ENCODE peak calls at places on chromosome 4, in six cellular contexts. Y is neuronal stem cell, I is H1, D is mesenchymal stem cell, E is H9, N is mesendoderm. F is an unnamed sample.

GRCh38 chr4:178823673-178824072 is 1381.4 kb upstream of the AGA start:
- DNase-seq in Y (no peak), I (no peak), D (peak), E (no peak), N (no peak), F (peak)

GRCh38 chr4:170325599-170325998 is 235.8 kb upstream of the AADAT start:
- DNase-seq in Y (no peak), I (no peak), D (no peak), E (no peak), N (no peak), F (no peak)

GRCh38 chr4:99506781-99507180 is 4.0 kb upstream of the C4orf17 start:
- DNase-seq in Y (no peak), I (no peak), D (no peak), E (no peak), N (no peak), F (no peak)

GRCh38 chr4:154516320-154516719 is 24.7 kb upstream of the DCHS2 start:
- DNase-seq in Y (no peak), I (no peak), D (no peak), E (no peak), N (no peak), F (no peak)

GRCh38 chr4:135065366-135065765 is 863.8 kb upstream of the PABPC4L start:
- DNase-seq in Y (no peak), I (no peak), D (no peak), E (no peak), N (no peak), F (no peak)

GRCh38 chr4:142473218-142473959 is 372.7 kb downstream of the INPP4B start:
- DNase-seq in Y (no peak), I (no peak), D (no peak), E (no peak), N (no peak), F (no peak)

GRCh38 chr4:168769416-168769815 is 240.6 kb downstream of the CBR4 start:
- DNase-seq in Y (no peak), I (no peak), D (peak), E (no peak), N (no peak), F (peak)

GRCh38 chr4:52407545-52407944 is 251.6 kb downstream of the USP46 start:
- DNase-seq in Y (no peak), I (no peak), D (peak), E (no peak), N (peak), F (no peak)

GRCh38 chr4:157781361-157781760 is 391.5 kb downstream of the GASK1B start:
- DNase-seq in Y (no peak), I (no peak), D (no peak), E (no peak), N (no peak), F (no peak)

GRCh38 chr4:139576219-139576618 is 20.2 kb upstream of the SETD7 start:
- DNase-seq in Y (no peak), I (no peak), D (peak), E (no peak), N (no peak), F (peak)

GRCh38 chr4:84698962-84699671 is 116.2 kb downstream of the CDS1 start:
- DNase-seq in Y (no peak), I (no peak), D (no peak), E (no peak), N (no peak), F (no peak)

GRCh38 chr4:65510976-65511375 is 159.3 kb downstream of the EPHA5 start:
- DNase-seq in Y (no peak), I (no peak), D (peak), E (no peak), N (no peak), F (no peak)

GRCh38 chr4:145279122-145279960 is 99.0 kb upstream of the OTUD4 start:
- DNase-seq in Y (no peak), I (no peak), D (peak), E (no peak), N (no peak), F (peak)

GRCh38 chr4:4651811-4652609 is 110.2 kb upstream of the STX18 start:
- DNase-seq in Y (no peak), I (no peak), D (no peak), E (peak), N (peak), F (no peak)

GRCh38 chr4:2402053-2402452 is 16.4 kb downstream of the ZFYVE28 start:
- DNase-seq in Y (peak), I (peak), D (peak), E (peak), N (peak), F (no peak)

GRCh38 chr4:41670982-41671381 is 77.5 kb downstream of the PHOX2B start:
- DNase-seq in Y (no peak), I (no peak), D (no peak), E (no peak), N (no peak), F (no peak)

GRCh38 chr4:103892616-103893015 is 172.8 kb upstream of the TACR3 start:
- DNase-seq in Y (no peak), I (no peak), D (no peak), E (no peak), N (no peak), F (no peak)

GRCh38 chr4:5808081-5808741 is 84.7 kb downstream of the CRMP1 start:
- DNase-seq in Y (no peak), I (no peak), D (peak), E (no peak), N (no peak), F (peak)

GRCh38 chr4:74287164-74287563 is 21.1 kb upstream of the EPGN start:
- DNase-seq in Y (no peak), I (no peak), D (no peak), E (no peak), N (no peak), F (no peak)

GRCh38 chr4:182206266-182206665 is 36.9 kb upstream of the TENM3 start:
- DNase-seq in Y (no peak), I (no peak), D (no peak), E (no peak), N (peak), F (no peak)

GRCh38 chr4:139453041-139453370 is 915 bp upstream of the RAB33B start:
- DNase-seq in Y (no peak), I (no peak), D (no peak), E (no peak), N (peak), F (no peak)

GRCh38 chr4:122826596-122827257 is at the start of gene FGF2:
- DNase-seq in Y (peak), I (peak), D (peak), E (peak), N (peak), F (peak)
- H3K18ac ChIP-seq in Y (peak), I (peak), D (peak), E (peak), N (peak), F (peak)

GRCh38 chr4:155828628-155829027 is 37.4 kb downstream of the ASIC5 start:
- DNase-seq in Y (no peak), I (no peak), D (no peak), E (no peak), N (no peak), F (peak)
- H3K18ac ChIP-seq in Y (no peak), I (no peak), D (no peak), E (no peak), N (no peak), F (no peak)

GRCh38 chr4:6942238-6942800 is 32.7 kb downstream of the TBC1D14 start:
- DNase-seq in Y (no peak), I (no peak), D (peak), E (no peak), N (peak), F (peak)

GRCh38 chr4:6943870-6944195 is 34.2 kb downstream of the TBC1D14 start:
- DNase-seq in Y (no peak), I (no peak), D (no peak), E (no peak), N (no peak), F (no peak)

GRCh38 chr4:6941796-6942195 is 32.2 kb downstream of the TBC1D14 start:
- DNase-seq in Y (no peak), I (no peak), D (no peak), E (no peak), N (no peak), F (no peak)

GRCh38 chr4:6944311-6945051 is 34.9 kb downstream of the TBC1D14 start:
- DNase-seq in Y (no peak), I (no peak), D (peak), E (no peak), N (no peak), F (no peak)

DNA sequence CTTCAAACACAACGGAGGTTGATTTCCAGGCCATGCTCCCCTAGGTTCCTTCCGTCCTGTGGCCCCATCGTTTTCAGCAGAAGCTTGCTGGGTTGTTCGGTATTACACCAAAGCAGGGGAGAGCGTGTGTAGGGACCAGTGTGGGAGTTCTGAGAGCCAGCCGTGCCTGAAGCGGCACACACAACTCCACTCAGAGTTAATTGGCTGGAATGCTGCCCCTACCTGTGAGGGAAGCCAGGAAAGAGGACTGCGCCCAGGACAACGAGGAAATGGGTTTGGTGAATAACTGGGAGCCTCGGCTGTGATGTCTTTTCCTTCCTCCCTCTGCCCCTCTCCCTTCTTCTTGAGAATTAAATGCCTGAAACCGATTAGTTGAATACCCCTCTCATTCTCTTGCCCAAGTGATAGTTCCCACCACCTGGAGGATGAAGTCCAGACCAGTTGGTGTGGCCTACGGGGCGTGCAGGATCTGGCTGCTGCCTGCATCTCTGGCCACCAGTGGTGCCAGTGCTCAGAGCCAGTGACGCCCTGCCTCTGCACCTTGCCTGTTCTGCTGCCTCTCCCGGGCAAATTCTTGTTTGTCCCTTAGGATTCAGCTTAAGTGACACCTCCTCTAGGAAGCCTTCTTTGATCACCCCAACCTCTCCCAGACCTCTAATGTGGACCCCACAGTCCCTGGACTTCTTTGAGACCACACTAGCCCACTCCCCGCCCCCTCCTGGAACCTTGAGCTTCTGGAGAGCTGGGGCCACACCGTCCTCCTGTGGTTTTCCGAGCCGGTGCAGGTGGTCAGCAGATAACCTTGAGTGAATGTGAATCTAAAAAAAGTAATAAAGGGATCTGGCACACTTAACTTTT is 33.6 kb downstream of the TBC1D14 start:
- DNase-seq in Y (no peak), I (no peak), D (peak), E (no peak), N (peak), F (no peak)
- H3K18ac ChIP-seq in Y (no peak), I (peak), D (peak), E (no peak), N (no peak), F (peak)

GRCh38 chr4:185573651-185574199 is 38.4 kb upstream of the PDLIM3 start:
- DNase-seq in Y (no peak), I (peak), D (peak), E (peak), N (peak), F (peak)
- H3K18ac ChIP-seq in Y (peak), I (peak), D (peak), E (peak), N (peak), F (peak)